ENCODE peak calls at places on chromosome 17, in six cellular contexts. V is A549, Q is Kasumi-1, B is HEK293T, F is SHP77, J is left cardiac atrium. U is an unnamed sample.
A peak's percentile ranks its signal among the peaks of the same experiment; 100 is the strongest.

GRCh38 chr17:82881900-82882714 is 42.3 kb upstream of the ZNF750 start:
- DNase-seq in V (no peak), Q (no peak), B (no peak), F (no peak), J (peak; percentile 65), U (no peak)

GRCh38 chr17:80827646-80828643 is 163.7 kb upstream of the CHMP6 start:
- DNase-seq in V (no peak), Q (no peak), B (no peak), F (no peak), J (no peak), U (no peak)

GRCh38 chr17:76752006-76752405 is 14.1 kb downstream of the MFSD11 start:
- DNase-seq in V (no peak), Q (no peak), B (no peak), F (no peak), J (no peak), U (no peak)

GRCh38 chr17:49583226-49583625 is 7.6 kb downstream of the NXPH3 start:
- DNase-seq in V (no peak), Q (no peak), B (no peak), F (no peak), J (no peak), U (peak; percentile 26)

GRCh38 chr17:71975998-71976649 is 144.7 kb upstream of the SOX9 start:
- DNase-seq in V (peak; percentile 86), Q (no peak), B (no peak), F (peak; percentile 24), J (peak; percentile 88), U (no peak)

GRCh38 chr17:81000089-81000630 is 8.5 kb downstream of the CHMP6 start:
- DNase-seq in V (no peak), Q (no peak), B (no peak), F (no peak), J (no peak), U (peak; percentile 40)

GRCh38 chr17:83034525-83034924 is 44.9 kb upstream of the METRNL start:
- DNase-seq in V (no peak), Q (no peak), B (no peak), F (no peak), J (no peak), U (no peak)

GRCh38 chr17:58250344-58251011 is 12.1 kb downstream of the LPO start:
- DNase-seq in V (no peak), Q (no peak), B (no peak), F (no peak), J (no peak), U (peak; percentile 36)

GRCh38 chr17:8443756-8444155 is 8.1 kb downstream of the NDEL1 start:
- DNase-seq in V (no peak), Q (no peak), B (no peak), F (no peak), J (no peak), U (no peak)

GRCh38 chr17:74842599-74843351 is 16.9 kb downstream of the GRIN2C start:
- DNase-seq in V (peak; percentile 96), Q (peak; percentile 61), B (peak; percentile 89), F (peak; percentile 71), J (peak; percentile 87), U (peak; percentile 96)

GRCh38 chr17:82846061-82846691 is 6.4 kb upstream of the ZNF750 start:
- DNase-seq in V (no peak), Q (no peak), B (no peak), F (no peak), J (no peak), U (no peak)

GRCh38 chr17:34205401-34205800 is 49.7 kb upstream of the CCL2 start:
- DNase-seq in V (no peak), Q (no peak), B (no peak), F (no peak), J (no peak), U (no peak)

GRCh38 chr17:49746791-49747490 is 17.0 kb downstream of the FAM117A start:
- DNase-seq in V (no peak), Q (no peak), B (no peak), F (no peak), J (no peak), U (no peak)

GRCh38 chr17:28720247-28720996 is 637 bp downstream of the RPL23A start:
- DNase-seq in V (no peak), Q (no peak), B (no peak), F (no peak), J (no peak), U (no peak)

GRCh38 chr17:14866266-14866665 is 398.9 kb downstream of the PMP22 start:
- DNase-seq in V (no peak), Q (no peak), B (no peak), F (no peak), J (no peak), U (no peak)

GRCh38 chr17:21176996-21177395 is 37.0 kb downstream of the TMEM11 start:
- DNase-seq in V (no peak), Q (no peak), B (peak; percentile 2), F (no peak), J (no peak), U (no peak)

GRCh38 chr17:80859004-80859941 is 132.4 kb upstream of the CHMP6 start:
- DNase-seq in V (no peak), Q (no peak), B (no peak), F (peak; percentile 74), J (peak; percentile 73), U (peak; percentile 64)

GRCh38 chr17:32335647-32336046 is 6.3 kb downstream of the C17orf75 start:
- DNase-seq in V (no peak), Q (no peak), B (no peak), F (no peak), J (no peak), U (no peak)

GRCh38 chr17:1434150-1434549 is 21.9 kb downstream of the CRK start:
- DNase-seq in V (no peak), Q (no peak), B (no peak), F (no peak), J (no peak), U (no peak)

GRCh38 chr17:75566456-75567233 is 21.0 kb upstream of the MYO15B start:
- DNase-seq in V (no peak), Q (no peak), B (no peak), F (no peak), J (no peak), U (no peak)

GRCh38 chr17:12133183-12133582 is 112.5 kb downstream of the MAP2K4 start:
- DNase-seq in V (no peak), Q (no peak), B (no peak), F (no peak), J (no peak), U (no peak)

GRCh38 chr17:40686192-40686591 is 17.4 kb downstream of the KRT24 start:
- DNase-seq in V (no peak), Q (no peak), B (no peak), F (no peak), J (no peak), U (no peak)

GRCh38 chr17:17344507-17345293 is 41.5 kb downstream of the NT5M start:
- DNase-seq in V (no peak), Q (no peak), B (no peak), F (no peak), J (no peak), U (no peak)

GRCh38 chr17:22266231-22266630 is 573.9 kb downstream of the KCNJ18 start:
- DNase-seq in V (no peak), Q (no peak), B (no peak), F (peak; percentile 70), J (no peak), U (no peak)

GRCh38 chr17:40910441-40910841 is 25.4 kb upstream of the KRT20 start:
- DNase-seq in V (no peak), Q (no peak), B (no peak), F (no peak), J (no peak), U (no peak)

GRCh38 chr17:50469005-50469605 is 425 bp upstream of the CHAD start:
- DNase-seq in V (no peak), Q (no peak), B (no peak), F (no peak), J (no peak), U (no peak)

GRCh38 chr17:77738666-77739531 is 219.6 kb upstream of the TNRC6C start:
- DNase-seq in V (no peak), Q (no peak), B (no peak), F (peak; percentile 65), J (peak; percentile 76), U (peak; percentile 18)

GRCh38 chr17:19654342-19654886 is 5.9 kb downstream of the ALDH3A2 start:
- DNase-seq in V (no peak), Q (no peak), B (no peak), F (no peak), J (no peak), U (no peak)

GRCh38 chr17:1793447-1793806 is 31.6 kb downstream of the SERPINF1 start:
- DNase-seq in V (no peak), Q (no peak), B (no peak), F (no peak), J (no peak), U (no peak)